ENCODE peak calls at places on chromosomes 11 and 22, in four cellular contexts. One of them, this sample, is unnamed.

GRCh38 chr11:70650075-70650909 is 252.0 kb downstream of the CTTN start:
- DNase-seq in trophoblast cell: peak; percentile 65
- DNase-seq in mesenchymal stem cell: peak; percentile 75
- DNase-seq in neuronal stem cell: peak; percentile 88
- DNase-seq in this sample: peak; percentile 69

GRCh38 chr11:123405123-123405592 is 24.9 kb upstream of the GRAMD1B start:
- DNase-seq in trophoblast cell: no peak
- DNase-seq in mesenchymal stem cell: peak; percentile 16
- DNase-seq in neuronal stem cell: no peak
- DNase-seq in this sample: no peak

GRCh38 chr22:49020314-49020713 is 807.4 kb downstream of the BRD1 start:
- DNase-seq in trophoblast cell: no peak
- DNase-seq in mesenchymal stem cell: no peak
- DNase-seq in neuronal stem cell: no peak
- DNase-seq in this sample: no peak

GRCh38 chr11:62138630-62139425 is 15.0 kb downstream of the INCENP start:
- DNase-seq in trophoblast cell: no peak
- DNase-seq in neuronal stem cell: no peak
- DNase-seq in mesenchymal stem cell: no peak
- DNase-seq in this sample: no peak

GRCh38 chr11:117441146-117441975 is 113.7 kb downstream of the CEP164 start:
- DNase-seq in mesenchymal stem cell: no peak
- DNase-seq in neuronal stem cell: no peak
- DNase-seq in trophoblast cell: no peak
- DNase-seq in this sample: no peak

GRCh38 chr22:48445113-48445827 is 1382.4 kb downstream of the BRD1 start:
- DNase-seq in trophoblast cell: no peak
- DNase-seq in mesenchymal stem cell: no peak
- DNase-seq in neuronal stem cell: no peak
- DNase-seq in this sample: no peak

GRCh38 chr22:27933186-27933983 is 14.3 kb upstream of the PITPNB start:
- DNase-seq in neuronal stem cell: no peak
- DNase-seq in mesenchymal stem cell: no peak
- DNase-seq in trophoblast cell: no peak
- DNase-seq in this sample: no peak

GRCh38 chr11:76995177-76995576 is 39.0 kb upstream of the B3GNT6 start:
- DNase-seq in neuronal stem cell: no peak
- DNase-seq in trophoblast cell: no peak
- DNase-seq in mesenchymal stem cell: no peak
- DNase-seq in this sample: no peak

GRCh38 chr11:26078217-26078821 is 253.6 kb upstream of the ANO3 start:
- DNase-seq in trophoblast cell: no peak
- DNase-seq in mesenchymal stem cell: peak; percentile 18
- DNase-seq in neuronal stem cell: no peak
- DNase-seq in this sample: peak; percentile 34

GRCh38 chr22:26589367-26589844 is 526 bp downstream of the TPST2 start:
- DNase-seq in neuronal stem cell: peak; percentile 17
- DNase-seq in trophoblast cell: peak; percentile 38
- DNase-seq in mesenchymal stem cell: peak; percentile 37
- DNase-seq in this sample: peak; percentile 12

GRCh38 chr11:2914475-2915195 is 14.6 kb downstream of the PHLDA2 start:
- DNase-seq in mesenchymal stem cell: no peak
- DNase-seq in neuronal stem cell: no peak
- DNase-seq in trophoblast cell: no peak
- DNase-seq in this sample: no peak

GRCh38 chr11:122681070-122681469 is 25.5 kb downstream of the UBASH3B start:
- DNase-seq in trophoblast cell: no peak
- DNase-seq in neuronal stem cell: no peak
- DNase-seq in mesenchymal stem cell: no peak
- DNase-seq in this sample: no peak

GRCh38 chr11:117733311-117733710 is 63.7 kb downstream of the DSCAML1 start:
- DNase-seq in trophoblast cell: no peak
- DNase-seq in neuronal stem cell: no peak
- DNase-seq in mesenchymal stem cell: no peak
- DNase-seq in this sample: no peak

GRCh38 chr22:36362819-36363377 is 24.9 kb downstream of the MYH9 start:
- DNase-seq in neuronal stem cell: no peak
- DNase-seq in mesenchymal stem cell: peak; percentile 60
- DNase-seq in trophoblast cell: no peak
- DNase-seq in this sample: no peak

GRCh38 chr11:64713031-64713780 is 9.8 kb downstream of the NRXN2 start:
- DNase-seq in trophoblast cell: peak; percentile 35
- DNase-seq in mesenchymal stem cell: peak; percentile 23
- DNase-seq in neuronal stem cell: no peak
- DNase-seq in this sample: peak; percentile 37

GRCh38 chr11:128715691-128716153 is 21.9 kb downstream of the FLI1 start:
- DNase-seq in trophoblast cell: no peak
- DNase-seq in neuronal stem cell: no peak
- DNase-seq in mesenchymal stem cell: peak; percentile 73
- DNase-seq in this sample: peak; percentile 40

GRCh38 chr11:115958089-115959000 is 454.1 kb upstream of the CADM1 start:
- DNase-seq in neuronal stem cell: no peak
- DNase-seq in mesenchymal stem cell: no peak
- DNase-seq in trophoblast cell: no peak
- DNase-seq in this sample: no peak

GRCh38 chr11:50073113-50074105 is 40.7 kb downstream of the OR4C45 start:
- DNase-seq in mesenchymal stem cell: no peak
- DNase-seq in neuronal stem cell: no peak
- DNase-seq in trophoblast cell: no peak
- DNase-seq in this sample: no peak

GRCh38 chr11:108538022-108538424 is 39.8 kb upstream of the POGLUT3 start:
- DNase-seq in trophoblast cell: peak; percentile 62
- DNase-seq in mesenchymal stem cell: no peak
- DNase-seq in neuronal stem cell: no peak
- DNase-seq in this sample: no peak

GRCh38 chr11:111795333-111795985 is 29.3 kb upstream of the PPP2R1B start:
- DNase-seq in neuronal stem cell: no peak
- DNase-seq in mesenchymal stem cell: no peak
- DNase-seq in trophoblast cell: peak; percentile 79
- DNase-seq in this sample: peak; percentile 82

GRCh38 chr22:38313384-38313955 is 3.8 kb downstream of the CSNK1E start:
- DNase-seq in neuronal stem cell: no peak
- DNase-seq in trophoblast cell: no peak
- DNase-seq in mesenchymal stem cell: peak; percentile 95
- DNase-seq in this sample: peak; percentile 96

GRCh38 chr11:64115751-64116522 is 50.0 kb downstream of the MACROD1 start:
- DNase-seq in trophoblast cell: no peak
- DNase-seq in neuronal stem cell: no peak
- DNase-seq in mesenchymal stem cell: no peak
- DNase-seq in this sample: no peak

GRCh38 chr11:34850339-34850738 is 65.8 kb downstream of the APIP start:
- DNase-seq in mesenchymal stem cell: peak; percentile 7
- DNase-seq in trophoblast cell: no peak
- DNase-seq in neuronal stem cell: no peak
- DNase-seq in this sample: no peak

GRCh38 chr22:27978875-27979274 is 59.8 kb upstream of the PITPNB start:
- DNase-seq in mesenchymal stem cell: no peak
- DNase-seq in trophoblast cell: no peak
- DNase-seq in neuronal stem cell: no peak
- DNase-seq in this sample: no peak

GRCh38 chr11:119222308-119222707 is 16.2 kb downstream of the CBL start:
- DNase-seq in trophoblast cell: no peak
- DNase-seq in neuronal stem cell: no peak
- DNase-seq in mesenchymal stem cell: peak; percentile 67
- DNase-seq in this sample: peak; percentile 81

GRCh38 chr11:102241026-102241425 is 76.3 kb upstream of the BIRC3 start:
- DNase-seq in mesenchymal stem cell: peak; percentile 54
- DNase-seq in trophoblast cell: no peak
- DNase-seq in neuronal stem cell: no peak
- DNase-seq in this sample: peak; percentile 50

GRCh38 chr11:14275081-14275480 is 83.9 kb downstream of the RRAS2 start:
- DNase-seq in mesenchymal stem cell: peak; percentile 21
- DNase-seq in neuronal stem cell: no peak
- DNase-seq in trophoblast cell: peak; percentile 58
- DNase-seq in this sample: peak; percentile 71

GRCh38 chr22:38871360-38872171 is 450 bp downstream of the CBX6 start:
- DNase-seq in trophoblast cell: no peak
- DNase-seq in neuronal stem cell: no peak
- DNase-seq in mesenchymal stem cell: peak; percentile 52
- DNase-seq in this sample: no peak

GRCh38 chr11:44631831-44632230 is 66.4 kb downstream of the CD82 start:
- DNase-seq in trophoblast cell: no peak
- DNase-seq in mesenchymal stem cell: no peak
- DNase-seq in neuronal stem cell: no peak
- DNase-seq in this sample: no peak

GRCh38 chr22:41401781-41402648 is 20.3 kb downstream of the TEF start:
- DNase-seq in trophoblast cell: no peak
- DNase-seq in mesenchymal stem cell: peak; percentile 12
- DNase-seq in neuronal stem cell: no peak
- DNase-seq in this sample: peak; percentile 79

GRCh38 chr11:16784097-16784496 is 45.6 kb downstream of the C11orf58 start:
- DNase-seq in neuronal stem cell: peak; percentile 64
- DNase-seq in mesenchymal stem cell: no peak
- DNase-seq in trophoblast cell: no peak
- DNase-seq in this sample: no peak

GRCh38 chr11:42770444-42771065 is 541.2 kb upstream of the API5 start:
- DNase-seq in trophoblast cell: peak; percentile 25
- DNase-seq in mesenchymal stem cell: peak; percentile 15
- DNase-seq in neuronal stem cell: peak; percentile 36
- DNase-seq in this sample: no peak

GRCh38 chr11:68904458-68904847 is 762 bp downstream of the IGHMBP2 start:
- DNase-seq in neuronal stem cell: peak; percentile 5
- DNase-seq in mesenchymal stem cell: no peak
- DNase-seq in trophoblast cell: peak; percentile 14
- DNase-seq in this sample: no peak
- H4K91ac ChIP-seq in neuronal stem cell: no peak overlapping the region
- H4K91ac ChIP-seq in mesenchymal stem cell: no peak overlapping the region
- H4K91ac ChIP-seq in trophoblast cell: no peak overlapping the region
- H4K91ac ChIP-seq in this sample: no peak overlapping the region

GRCh38 chr11:19774329-19774728 is 61.7 kb downstream of the NAV2 start:
- DNase-seq in trophoblast cell: no peak
- DNase-seq in mesenchymal stem cell: no peak
- DNase-seq in neuronal stem cell: no peak
- DNase-seq in this sample: no peak
- H4K91ac ChIP-seq in trophoblast cell: no peak overlapping the region
- H4K91ac ChIP-seq in mesenchymal stem cell: no peak overlapping the region
- H4K91ac ChIP-seq in neuronal stem cell: no peak overlapping the region
- H4K91ac ChIP-seq in this sample: no peak overlapping the region

GRCh38 chr22:23767673-23768548 is at the start of gene CHCHD10:
- DNase-seq in mesenchymal stem cell: peak; percentile 88
- DNase-seq in trophoblast cell: peak; percentile 82
- DNase-seq in neuronal stem cell: peak; percentile 87
- DNase-seq in this sample: peak; percentile 50
- H4K91ac ChIP-seq in mesenchymal stem cell: peak within 1 kb of the TSS; percentile 98
- H4K91ac ChIP-seq in trophoblast cell: peak within 1 kb of the TSS; percentile 74
- H4K91ac ChIP-seq in neuronal stem cell: no peak within 1 kb of the TSS
- H4K91ac ChIP-seq in this sample: peak within 1 kb of the TSS; percentile 32

DNA sequence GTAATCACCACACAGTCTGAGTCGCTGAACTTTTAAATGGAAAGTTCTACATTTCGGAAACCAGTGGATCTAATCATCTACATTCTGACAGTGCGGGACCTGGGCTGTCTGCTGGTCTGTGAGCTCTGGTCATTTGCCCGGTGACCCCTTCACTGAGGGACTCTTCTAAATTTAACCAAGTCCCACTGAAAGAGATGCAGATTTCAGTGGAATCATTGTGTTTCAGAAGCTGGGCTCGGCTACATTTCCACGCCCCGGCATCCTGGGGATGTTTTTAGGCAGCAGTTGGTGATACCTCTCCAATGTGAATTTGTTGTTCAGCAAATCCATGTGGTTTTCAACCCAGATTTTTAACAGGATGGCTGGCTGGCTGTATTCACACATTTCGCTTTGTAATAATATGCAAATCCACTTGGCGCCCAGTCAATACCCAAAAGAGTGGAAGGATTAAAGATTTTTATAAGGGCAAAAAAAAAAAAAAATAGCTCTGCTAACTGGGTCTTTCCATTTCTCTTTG is 145.5 kb upstream of the RASSF10 start:
- DNase-seq in mesenchymal stem cell: no peak
- DNase-seq in neuronal stem cell: no peak
- DNase-seq in trophoblast cell: no peak
- DNase-seq in this sample: no peak
- H4K91ac ChIP-seq in mesenchymal stem cell: no peak overlapping the region
- H4K91ac ChIP-seq in neuronal stem cell: no peak overlapping the region
- H4K91ac ChIP-seq in trophoblast cell: no peak overlapping the region
- H4K91ac ChIP-seq in this sample: no peak overlapping the region

DNA sequence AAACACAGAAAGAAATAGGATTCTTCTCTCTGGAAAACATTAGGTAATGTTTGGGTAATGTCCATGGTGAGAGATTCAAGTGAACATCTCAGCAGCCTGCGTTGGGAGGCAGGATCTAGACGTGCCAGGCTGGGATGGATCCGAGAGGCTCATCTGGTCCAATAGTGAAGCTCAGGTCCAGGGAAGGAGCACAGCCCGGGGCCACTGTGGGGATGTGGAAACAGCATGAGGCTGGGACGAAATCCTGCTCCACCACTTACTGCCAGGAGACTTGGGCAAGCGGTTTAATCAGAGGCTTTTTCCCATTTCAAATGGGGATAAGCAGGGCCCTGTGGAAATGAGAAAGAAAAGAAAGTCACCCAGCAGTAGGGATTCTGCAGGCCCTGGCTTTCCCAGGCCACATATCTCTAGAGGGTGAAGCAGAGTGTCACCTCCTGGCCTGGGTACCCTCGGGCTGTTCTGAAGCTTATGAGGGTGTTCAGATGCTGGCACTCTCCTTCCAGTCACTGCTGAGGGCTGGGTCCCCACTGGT is 109.7 kb downstream of the CSNK2A3 start:
- DNase-seq in trophoblast cell: peak; percentile 42
- DNase-seq in mesenchymal stem cell: no peak
- DNase-seq in neuronal stem cell: no peak
- DNase-seq in this sample: no peak
- H4K91ac ChIP-seq in trophoblast cell: no peak overlapping the region
- H4K91ac ChIP-seq in mesenchymal stem cell: no peak overlapping the region
- H4K91ac ChIP-seq in neuronal stem cell: no peak overlapping the region
- H4K91ac ChIP-seq in this sample: no peak overlapping the region

This sample was measured in IMR-90.